ENCODE peak calls at places on chromosomes 13 and 19, in six cellular contexts. B, O, L, H, E and K are unnamed samples.

GRCh38 chr19:15551183-15552004 is 43.1 kb downstream of the CYP4F22 start:
- DNase-seq in H (no peak), L (peak; percentile 25), E (peak; percentile 22), O (peak; percentile 44), B (peak; percentile 63), K (no peak)

GRCh38 chr13:45464141-45464686 is 525 bp upstream of the COG3 start:
- DNase-seq in H (no peak), O (no peak), B (no peak), L (no peak), E (no peak), K (no peak)

GRCh38 chr13:112901951-112902651 is 66.9 kb upstream of the MCF2L start:
- DNase-seq in H (no peak), L (no peak), E (no peak), B (no peak), O (no peak), K (no peak)

GRCh38 chr13:113402471-113403254 is 38.7 kb upstream of the GRTP1 start:
- DNase-seq in H (no peak), O (no peak), L (no peak), E (no peak), B (no peak), K (no peak)

GRCh38 chr13:98083507-98083906 is 59.4 kb upstream of the FARP1 start:
- DNase-seq in E (no peak), B (no peak), O (no peak), L (no peak), H (no peak), K (peak; percentile 41)

GRCh38 chr19:48735031-48735615 is 5.3 kb downstream of the RASIP1 start:
- DNase-seq in E (no peak), L (no peak), H (no peak), B (no peak), O (peak; percentile 54), K (no peak)

GRCh38 chr13:51950722-51951121 is 60.5 kb downstream of the ATP7B start:
- DNase-seq in E (no peak), L (no peak), H (no peak), B (no peak), O (no peak), K (no peak)

GRCh38 chr13:27641711-27642502 is 20.2 kb downstream of the POLR1D start:
- DNase-seq in L (no peak), B (no peak), H (no peak), E (no peak), O (no peak), K (no peak)

GRCh38 chr13:102617697-102618350 is 21.0 kb downstream of the TPP2 start:
- DNase-seq in H (no peak), B (no peak), L (no peak), E (no peak), O (no peak), K (no peak)

GRCh38 chr19:30207357-30207756 is 164.8 kb upstream of the ZNF536 start:
- DNase-seq in O (no peak), E (no peak), L (no peak), B (no peak), H (no peak), K (no peak)

GRCh38 chr13:93233997-93234416 is 7.4 kb downstream of the GPC6 start:
- DNase-seq in B (no peak), L (no peak), O (no peak), E (no peak), H (no peak), K (no peak)

GRCh38 chr13:47594833-47595232 is 406.2 kb downstream of the SUCLA2 start:
- DNase-seq in O (no peak), E (no peak), B (no peak), H (no peak), L (no peak), K (no peak)

GRCh38 chr13:48775804-48776203 is 122.1 kb downstream of the CYSLTR2 start:
- DNase-seq in O (no peak), L (no peak), E (no peak), H (no peak), B (no peak), K (peak; percentile 86)

GRCh38 chr13:98632971-98633370 is 56.1 kb upstream of the STK24 start:
- DNase-seq in H (no peak), L (no peak), B (no peak), E (no peak), O (no peak), K (peak; percentile 8)

GRCh38 chr13:109821038-109821545 is 34.7 kb upstream of the IRS2 start:
- DNase-seq in B (no peak), L (no peak), E (no peak), H (no peak), O (peak; percentile 51), K (no peak)

GRCh38 chr19:30745476-30745985 is 373.3 kb downstream of the ZNF536 start:
- DNase-seq in E (no peak), L (no peak), B (no peak), O (no peak), H (no peak), K (no peak)

GRCh38 chr13:103291693-103292572 is 225.7 kb upstream of the SLC10A2 start:
- DNase-seq in O (no peak), L (no peak), H (no peak), B (no peak), E (no peak), K (no peak)

GRCh38 chr19:4369888-4370260 is 26.5 kb downstream of the MPND start:
- DNase-seq in E (no peak), L (peak; percentile 57), B (peak; percentile 60), O (peak; percentile 29), H (no peak), K (no peak)

GRCh38 chr19:11194657-11195056 is 2.7 kb downstream of the KANK2 start:
- DNase-seq in E (no peak), L (peak; percentile 29), O (no peak), H (no peak), B (no peak), K (no peak)

GRCh38 chr19:42068361-42068755 is 1.6 kb downstream of the GRIK5 start:
- DNase-seq in B (no peak), H (no peak), L (no peak), E (no peak), O (no peak), K (no peak)

GRCh38 chr19:47190167-47190727 is 40.8 kb downstream of the BBC3 start:
- DNase-seq in E (peak; percentile 52), H (peak; percentile 54), L (peak; percentile 35), B (no peak), O (peak; percentile 46), K (peak; percentile 95)

GRCh38 chr13:39955560-39955959 is 300.1 kb downstream of the COG6 start:
- DNase-seq in E (no peak), B (no peak), H (no peak), L (no peak), O (no peak), K (no peak)

GRCh38 chr13:42478531-42479156 is 95.3 kb upstream of the TNFSF11 start:
- DNase-seq in H (no peak), B (no peak), E (no peak), L (no peak), O (no peak), K (no peak)

GRCh38 chr19:11475861-11476260 is 5.0 kb downstream of the ELAVL3 start:
- DNase-seq in O (no peak), H (no peak), B (no peak), E (no peak), L (no peak), K (no peak)

GRCh38 chr13:102907886-102908515 is 62.2 kb downstream of the ERCC5 start:
- DNase-seq in O (no peak), L (no peak), B (no peak), H (no peak), E (no peak), K (no peak)

GRCh38 chr19:57267294-57267693 is 13.0 kb upstream of the ZNF460 start:
- DNase-seq in E (no peak), H (no peak), O (no peak), L (no peak), B (no peak), K (no peak)

GRCh38 chr19:57271280-57271679 is 9.0 kb upstream of the ZNF460 start:
- DNase-seq in B (no peak), H (no peak), E (no peak), O (no peak), L (no peak), K (no peak)

GRCh38 chr19:57269515-57270250 is 10.6 kb upstream of the ZNF460 start:
- DNase-seq in E (no peak), H (no peak), O (no peak), L (no peak), B (no peak), K (peak; percentile 62)
- H3K4me3 ChIP-seq in E (no peak overlapping the region), H (no peak overlapping the region), O (no peak overlapping the region), L (no peak overlapping the region), B (no peak overlapping the region), K (no peak overlapping the region)

GRCh38 chr19:34189199-34189916 is 17.1 kb downstream of the LSM14A start:
- DNase-seq in L (no peak), H (no peak), B (no peak), E (no peak), O (no peak), K (no peak)
- H3K27ac ChIP-seq in L (no peak overlapping the region), H (no peak overlapping the region), B (no peak overlapping the region), E (no peak overlapping the region), O (no peak overlapping the region), K (no peak overlapping the region)

GRCh38 chr13:20716951-20717350 is 13.5 kb downstream of the IL17D start:
- DNase-seq in L (no peak), E (no peak), O (no peak), H (no peak), B (no peak), K (no peak)

GRCh38 chr13:20715340-20715732 is 11.8 kb downstream of the IL17D start:
- DNase-seq in B (no peak), L (no peak), O (no peak), H (no peak), E (no peak), K (no peak)

GRCh38 chr13:20718958-20719566 is 15.6 kb downstream of the IL17D start:
- DNase-seq in O (no peak), E (no peak), H (no peak), B (no peak), L (no peak), K (no peak)

GRCh38 chr13:20719783-20720182 is 16.3 kb downstream of the IL17D start:
- DNase-seq in O (no peak), E (no peak), B (no peak), H (no peak), L (no peak), K (no peak)

GRCh38 chr13:20717581-20718542 is 14.4 kb downstream of the IL17D start:
- DNase-seq in B (no peak), O (no peak), E (no peak), L (no peak), H (no peak), K (no peak)
- H3K4me3 ChIP-seq in B (no peak overlapping the region), O (no peak overlapping the region), E (no peak overlapping the region), L (no peak overlapping the region), H (no peak overlapping the region), K (no peak overlapping the region)

DNA sequence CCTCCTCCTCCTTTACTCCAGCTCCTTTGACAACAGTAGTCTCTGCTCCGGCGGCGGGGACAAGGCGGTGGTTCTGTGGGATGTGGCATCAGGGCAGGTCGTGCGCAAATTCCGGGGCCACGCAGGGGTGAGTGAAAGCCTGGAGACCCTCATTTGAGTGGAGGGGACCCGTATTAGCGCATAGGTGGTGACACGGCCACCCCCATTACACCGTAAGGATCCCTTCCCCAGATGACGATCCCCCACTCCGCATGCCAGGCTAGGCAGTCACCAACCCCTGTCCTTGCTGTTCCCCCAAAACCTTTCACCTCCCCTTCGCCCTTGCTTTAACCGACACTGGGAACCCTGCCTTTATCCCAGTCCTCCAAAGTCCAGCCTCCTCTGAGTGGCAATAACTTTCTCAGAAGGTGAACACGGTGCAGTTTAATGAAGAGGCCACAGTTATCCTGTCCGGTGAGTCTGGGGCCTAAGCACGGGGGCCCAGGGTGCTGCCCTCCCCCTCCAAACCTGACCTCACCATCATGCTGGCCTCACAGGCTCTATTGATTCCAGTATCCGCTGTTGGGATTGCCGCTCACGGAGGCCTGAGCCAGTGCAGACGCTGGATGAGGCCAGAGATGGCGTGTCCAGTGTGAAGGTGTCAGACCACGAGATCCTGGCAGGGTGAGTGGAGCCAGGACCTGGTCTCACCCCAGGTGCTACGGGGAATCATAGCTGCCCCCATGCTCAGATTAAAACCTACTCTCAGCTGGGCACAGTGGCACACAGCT is 3.7 kb downstream of the WDR83 start:
- DNase-seq in E (no peak), L (no peak), B (no peak), O (no peak), H (no peak), K (no peak)
- H3K27ac ChIP-seq in E (peak overlapping the region; percentile 95), L (peak overlapping the region; percentile 98), B (peak overlapping the region; percentile 86), O (peak overlapping the region; percentile 81), H (peak overlapping the region; percentile 100), K (peak overlapping the region; percentile 94)